ENCODE peak calls at places on chromosomes 3 and 15, in four cellular contexts. R, N, U and T are unnamed samples.

GRCh38 chr3:47848599-47849117 is 45.7 kb downstream of the DHX30 start:
- DNase-seq in R (no peak), N (peak; percentile 70), U (no peak), T (no peak)

GRCh38 chr3:77342688-77343087 is 302.8 kb downstream of the ROBO2 start:
- DNase-seq in R (no peak), N (no peak), U (no peak), T (no peak)

GRCh38 chr3:49124991-49125670 is 4.5 kb upstream of the USP19 start:
- DNase-seq in R (no peak), N (no peak), U (no peak), T (no peak)

GRCh38 chr15:68553994-68554715 is 24.6 kb upstream of the CORO2B start:
- DNase-seq in R (no peak), N (no peak), U (peak; percentile 70), T (peak; percentile 18)

GRCh38 chr15:62444104-62445027 is 279.3 kb upstream of the C2CD4B start:
- DNase-seq in R (no peak), N (no peak), U (no peak), T (peak; percentile 86)

GRCh38 chr3:27312044-27312668 is 57.0 kb downstream of the NEK10 start:
- DNase-seq in R (no peak), N (no peak), U (no peak), T (peak; percentile 42)

GRCh38 chr3:181327349-181327748 is 337.8 kb upstream of the DNAJC19 start:
- DNase-seq in R (no peak), N (no peak), U (no peak), T (no peak)

GRCh38 chr15:98547741-98548166 is 100.6 kb upstream of the IGF1R start:
- DNase-seq in R (peak; percentile 52), N (peak; percentile 73), U (peak; percentile 25), T (no peak)

GRCh38 chr3:157542711-157543485 is 39.7 kb upstream of the VEPH1 start:
- DNase-seq in R (peak; percentile 87), N (peak; percentile 92), U (peak; percentile 54), T (peak; percentile 36)

GRCh38 chr3:196989721-196990262 is 21.2 kb upstream of the PIGZ start:
- DNase-seq in R (no peak), N (no peak), U (no peak), T (no peak)

DNA sequence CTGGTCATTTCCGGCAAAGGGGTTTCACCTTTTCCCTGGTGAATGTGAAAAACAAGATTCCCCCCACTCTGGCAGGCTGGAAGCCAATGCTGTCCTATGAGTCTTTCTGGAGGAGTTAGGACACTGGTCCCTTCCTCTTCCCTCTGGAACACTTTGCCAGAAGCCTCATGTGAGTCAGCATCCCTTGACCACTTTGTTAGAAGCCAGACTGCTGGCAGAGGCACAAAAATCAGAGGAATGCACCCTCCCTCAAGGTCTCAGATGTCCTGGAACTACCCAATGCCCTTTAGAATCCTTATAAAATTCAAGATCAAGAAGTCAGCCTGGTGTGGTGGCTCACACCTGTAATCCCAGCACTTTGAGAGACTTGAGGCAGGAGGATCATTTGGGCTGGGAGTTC is 26.6 kb downstream of the ITGB5 start:
- DNase-seq in R (no peak), N (peak; percentile 79), U (peak; percentile 78), T (peak; percentile 86)
- H3K4me3 ChIP-seq in R (no peak overlapping the region), N (no peak overlapping the region), U (no peak overlapping the region), T (no peak overlapping the region)

GRCh38 chr3:161449784-161450183 is 46.8 kb upstream of the OTOL1 start:
- DNase-seq in R (no peak), N (no peak), U (no peak), T (no peak)
- TF ChIP-seq CTCF in R (no peak), N (no peak), U (no peak), T (no peak)

GRCh38 chr3:14891135-14892132 is 55.9 kb upstream of the NR2C2 start:
- DNase-seq in R (no peak), N (no peak), U (no peak), T (no peak)
- H3K4me3 ChIP-seq in R (no peak overlapping the region), N (no peak overlapping the region), U (no peak overlapping the region), T (no peak overlapping the region)

DNA sequence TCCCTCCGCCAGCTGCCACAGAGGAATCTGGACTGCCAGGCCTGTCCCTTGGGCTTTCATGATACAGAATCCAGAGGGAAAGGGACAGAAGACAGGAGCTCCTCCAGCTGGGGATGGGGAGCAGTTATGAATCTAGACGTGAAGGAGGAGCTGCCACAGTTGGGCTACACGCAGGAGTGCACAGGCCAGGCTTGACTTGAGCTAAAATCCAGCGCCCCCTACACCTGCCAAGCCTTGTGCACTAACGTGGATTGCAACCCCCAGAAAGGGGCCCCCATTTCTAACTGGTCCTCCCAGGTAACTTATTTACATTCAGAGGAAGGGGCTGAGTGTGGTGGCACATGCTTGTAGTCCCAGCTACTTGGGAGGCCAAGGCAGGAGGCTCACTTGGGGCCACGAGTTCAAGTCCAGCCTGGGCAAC is 14.3 kb downstream of the KLHL6 start:
- DNase-seq in R (no peak), N (no peak), U (no peak), T (no peak)
- TF ChIP-seq CTCF in R (no peak), N (no peak), U (no peak), T (no peak)

DNA sequence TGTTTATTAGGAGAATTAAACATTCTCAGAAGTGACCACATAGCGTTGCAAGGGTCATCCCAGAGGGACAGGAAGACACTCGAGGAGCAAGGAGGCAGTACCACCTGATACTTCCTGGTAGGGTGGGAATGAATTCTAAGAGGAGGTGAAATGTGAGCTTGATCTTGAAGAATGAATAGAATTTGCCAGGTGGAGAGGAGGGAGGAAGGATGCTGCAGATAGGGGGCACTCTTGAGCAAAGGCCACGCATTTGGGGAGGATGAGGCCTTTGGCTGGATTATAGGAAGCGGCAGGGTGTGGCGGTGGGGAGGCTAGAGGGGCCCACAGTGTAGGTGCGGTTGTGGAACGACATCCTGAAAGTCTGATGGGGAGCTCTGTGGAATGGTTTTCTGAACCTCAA is 33.5 kb downstream of the CHCHD6 start:
- DNase-seq in R (no peak), N (no peak), U (no peak), T (no peak)
- H3K4me3 ChIP-seq in R (no peak overlapping the region), N (no peak overlapping the region), U (no peak overlapping the region), T (no peak overlapping the region)

GRCh38 chr15:77584201-77584600 is 48.5 kb downstream of the LINGO1 start:
- DNase-seq in R (no peak), N (peak; percentile 22), U (no peak), T (no peak)
- TF ChIP-seq CTCF in R (no peak), N (no peak), U (no peak), T (peak; percentile 31)

GRCh38 chr3:56796996-56797395 is 4.8 kb downstream of the ARHGEF3 start:
- DNase-seq in R (no peak), N (no peak), U (no peak), T (no peak)

GRCh38 chr3:56799251-56799882 is 2.4 kb downstream of the ARHGEF3 start:
- DNase-seq in R (no peak), N (no peak), U (no peak), T (no peak)

GRCh38 chr3:56795097-56795806 is 6.5 kb downstream of the ARHGEF3 start:
- DNase-seq in R (no peak), N (no peak), U (no peak), T (no peak)

GRCh38 chr3:56795807-56796185 is 6.0 kb downstream of the ARHGEF3 start:
- DNase-seq in R (peak; percentile 54), N (no peak), U (no peak), T (no peak)

DNA sequence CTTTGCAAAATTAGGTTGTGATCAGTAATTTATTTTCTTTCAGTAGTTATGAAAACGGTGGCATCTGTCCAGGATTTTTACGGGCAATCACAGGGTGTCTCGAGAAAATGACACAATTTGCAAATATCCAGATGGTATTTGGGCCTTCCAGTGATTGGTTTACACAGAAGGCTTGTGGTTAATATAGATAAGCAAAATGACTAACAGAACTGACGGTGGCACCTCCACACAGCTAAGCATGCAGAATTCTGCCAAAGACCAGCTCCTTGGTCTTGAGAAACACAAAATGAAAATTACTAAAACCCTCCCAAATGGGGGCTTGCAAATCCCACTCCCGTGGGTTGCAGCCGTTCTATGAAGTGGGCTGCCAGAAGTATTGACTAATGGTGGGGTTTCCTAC is 5.5 kb downstream of the ARHGEF3 start:
- DNase-seq in R (no peak), N (no peak), U (no peak), T (no peak)
- H3K4me3 ChIP-seq in R (no peak overlapping the region), N (no peak overlapping the region), U (no peak overlapping the region), T (no peak overlapping the region)

GRCh38 chr3:5769825-5770224 is 582.3 kb downstream of the EDEM1 start:
- DNase-seq in R (no peak), N (no peak), U (no peak), T (no peak)
- TF ChIP-seq CTCF in R (no peak), N (no peak), U (no peak), T (no peak)

GRCh38 chr3:150519026-150519425 is 27.3 kb downstream of the SERP1 start:
- DNase-seq in R (no peak), N (no peak), U (no peak), T (no peak)
- H3K4me3 ChIP-seq in R (no peak overlapping the region), N (no peak overlapping the region), U (no peak overlapping the region), T (no peak overlapping the region)

GRCh38 chr15:45546789-45547188 is 24.2 kb upstream of the SLC30A4 start:
- DNase-seq in R (no peak), N (no peak), U (no peak), T (no peak)
- TF ChIP-seq CTCF in R (no peak), N (no peak), U (no peak), T (no peak)